ENCODE peak calls at places on chromosomes 11 and 22, in four cellular contexts. One of them, this sample, is unnamed.

GRCh38 chr11:110434952-110435779 is 5.4 kb downstream of the FDX1 start:
- DNase-seq in RWPE1: no peak
- DNase-seq in AG10803: no peak
- DNase-seq in natural killer cell: no peak
- DNase-seq in this sample: no peak

GRCh38 chr11:123103326-123103980 is 41.5 kb upstream of the HSPA8 start:
- DNase-seq in RWPE1: peak; percentile 34
- DNase-seq in AG10803: peak; percentile 77
- DNase-seq in natural killer cell: no peak
- DNase-seq in this sample: no peak

GRCh38 chr11:83721286-83721685 is 435.1 kb upstream of the CCDC90B start:
- DNase-seq in RWPE1: peak; percentile 11
- DNase-seq in AG10803: no peak
- DNase-seq in natural killer cell: no peak
- DNase-seq in this sample: no peak

GRCh38 chr11:75427181-75427580 is 5.8 kb downstream of the KLHL35 start:
- DNase-seq in RWPE1: no peak
- DNase-seq in AG10803: no peak
- DNase-seq in natural killer cell: no peak
- DNase-seq in this sample: no peak

GRCh38 chr11:114187173-114187572 is 109.0 kb upstream of the NNMT start:
- DNase-seq in RWPE1: no peak
- DNase-seq in AG10803: no peak
- DNase-seq in natural killer cell: no peak
- DNase-seq in this sample: no peak

GRCh38 chr11:1032310-1032891 is 4.1 kb downstream of the MUC6 start:
- DNase-seq in RWPE1: no peak
- DNase-seq in AG10803: no peak
- DNase-seq in natural killer cell: no peak
- DNase-seq in this sample: no peak

GRCh38 chr11:110710520-110711381 is 1.5 kb downstream of the ARHGAP20 start:
- DNase-seq in RWPE1: peak; percentile 28
- DNase-seq in AG10803: no peak
- DNase-seq in natural killer cell: no peak
- DNase-seq in this sample: peak; percentile 14

GRCh38 chr22:18024956-18025720 is 777 bp upstream of the MICAL3 start:
- DNase-seq in RWPE1: no peak
- DNase-seq in AG10803: no peak
- DNase-seq in natural killer cell: no peak
- DNase-seq in this sample: no peak

GRCh38 chr11:12692238-12693074 is 18.2 kb downstream of the TEAD1 start:
- DNase-seq in RWPE1: peak; percentile 52
- DNase-seq in AG10803: peak; percentile 90
- DNase-seq in natural killer cell: no peak
- DNase-seq in this sample: no peak

GRCh38 chr11:6251990-6252473 is 7.6 kb upstream of the CCKBR start:
- DNase-seq in RWPE1: no peak
- DNase-seq in AG10803: no peak
- DNase-seq in natural killer cell: no peak
- DNase-seq in this sample: no peak

GRCh38 chr22:32676196-32676595 is 125.3 kb upstream of the TIMP3 start:
- DNase-seq in RWPE1: no peak
- DNase-seq in AG10803: no peak
- DNase-seq in natural killer cell: no peak
- DNase-seq in this sample: no peak

GRCh38 chr11:14908214-14908880 is 16.3 kb upstream of the CYP2R1 start:
- DNase-seq in RWPE1: peak; percentile 48
- DNase-seq in AG10803: peak; percentile 66
- DNase-seq in natural killer cell: no peak
- DNase-seq in this sample: no peak

GRCh38 chr11:45145421-45146071 is 893 bp upstream of the PRDM11 start:
- DNase-seq in RWPE1: no peak
- DNase-seq in AG10803: peak; percentile 54
- DNase-seq in natural killer cell: peak; percentile 14
- DNase-seq in this sample: no peak

GRCh38 chr11:112874959-112875358 is 86.3 kb upstream of the NCAM1 start:
- DNase-seq in RWPE1: no peak
- DNase-seq in AG10803: no peak
- DNase-seq in natural killer cell: no peak
- DNase-seq in this sample: no peak

GRCh38 chr22:33240901-33241300 is 182.7 kb upstream of the SYN3 start:
- DNase-seq in RWPE1: peak; percentile 25
- DNase-seq in AG10803: peak; percentile 44
- DNase-seq in natural killer cell: no peak
- DNase-seq in this sample: no peak

GRCh38 chr22:37487559-37487958 is 1.4 kb upstream of the MFNG start:
- DNase-seq in RWPE1: no peak
- DNase-seq in AG10803: no peak
- DNase-seq in natural killer cell: no peak
- DNase-seq in this sample: no peak

GRCh38 chr22:36701166-36701713 is 2.3 kb downstream of the CACNG2 start:
- DNase-seq in RWPE1: no peak
- DNase-seq in AG10803: no peak
- DNase-seq in natural killer cell: no peak
- DNase-seq in this sample: no peak

GRCh38 chr11:15819679-15820286 is 536.6 kb downstream of the SOX6 start:
- DNase-seq in RWPE1: peak; percentile 33
- DNase-seq in AG10803: peak; percentile 54
- DNase-seq in natural killer cell: no peak
- DNase-seq in this sample: peak; percentile 37

GRCh38 chr11:46066335-46066734 is 54.9 kb downstream of the PHF21A start:
- DNase-seq in RWPE1: peak; percentile 13
- DNase-seq in AG10803: no peak
- DNase-seq in natural killer cell: no peak
- DNase-seq in this sample: no peak

GRCh38 chr11:78207532-78208256 is 19.0 kb downstream of the USP35 start:
- DNase-seq in RWPE1: no peak
- DNase-seq in AG10803: no peak
- DNase-seq in natural killer cell: no peak
- DNase-seq in this sample: no peak

GRCh38 chr22:40121463-40121862 is 56.3 kb upstream of the TNRC6B start:
- DNase-seq in RWPE1: no peak
- DNase-seq in AG10803: no peak
- DNase-seq in natural killer cell: no peak
- DNase-seq in this sample: no peak

GRCh38 chr11:48064306-48064705 is 83.9 kb downstream of the PTPRJ start:
- DNase-seq in RWPE1: no peak
- DNase-seq in AG10803: peak; percentile 89
- DNase-seq in natural killer cell: no peak
- DNase-seq in this sample: no peak

GRCh38 chr22:42632096-42632495 is 8.3 kb downstream of the ATP5MGL start:
- DNase-seq in RWPE1: no peak
- DNase-seq in AG10803: no peak
- DNase-seq in natural killer cell: no peak
- DNase-seq in this sample: no peak

GRCh38 chr22:35649636-35650250 is 1.5 kb downstream of the APOL6 start:
- DNase-seq in RWPE1: no peak
- DNase-seq in AG10803: no peak
- DNase-seq in natural killer cell: no peak
- DNase-seq in this sample: no peak

GRCh38 chr11:44775366-44776356 is 48.9 kb downstream of the TSPAN18 start:
- DNase-seq in RWPE1: peak; percentile 71
- DNase-seq in AG10803: peak; percentile 47
- DNase-seq in natural killer cell: peak; percentile 20
- DNase-seq in this sample: no peak

GRCh38 chr11:65591939-65592814 is 3.4 kb downstream of the KCNK7 start:
- DNase-seq in RWPE1: no peak
- DNase-seq in AG10803: no peak
- DNase-seq in natural killer cell: no peak
- DNase-seq in this sample: no peak

GRCh38 chr11:68373810-68374501 is 61.6 kb downstream of the LRP5 start:
- DNase-seq in RWPE1: no peak
- DNase-seq in AG10803: peak; percentile 50
- DNase-seq in natural killer cell: no peak
- DNase-seq in this sample: no peak

GRCh38 chr11:67272327-67273259 is 6.3 kb downstream of the GRK2 start:
- DNase-seq in RWPE1: no peak
- DNase-seq in AG10803: no peak
- DNase-seq in natural killer cell: no peak
- DNase-seq in this sample: no peak

GRCh38 chr11:76653674-76654309 is 16.8 kb downstream of the LRRC32 start:
- DNase-seq in RWPE1: no peak
- DNase-seq in AG10803: peak; percentile 94
- DNase-seq in natural killer cell: peak; percentile 9
- DNase-seq in this sample: no peak

GRCh38 chr11:122923302-122923701 is 40.7 kb downstream of the JHY start:
- DNase-seq in RWPE1: no peak
- DNase-seq in AG10803: peak; percentile 6
- DNase-seq in natural killer cell: no peak
- DNase-seq in this sample: no peak

GRCh38 chr11:99534812-99535211 is 514.1 kb downstream of the CNTN5 start:
- DNase-seq in RWPE1: no peak
- DNase-seq in AG10803: no peak
- DNase-seq in natural killer cell: no peak
- DNase-seq in this sample: no peak

GRCh38 chr11:100682247-100682969 is 4.7 kb upstream of the ARHGAP42 start:
- DNase-seq in RWPE1: peak; percentile 18
- DNase-seq in AG10803: peak; percentile 41
- DNase-seq in natural killer cell: no peak
- DNase-seq in this sample: no peak

GRCh38 chr11:110463153-110463552 is 33.4 kb downstream of the FDX1 start:
- DNase-seq in RWPE1: no peak
- DNase-seq in AG10803: peak; percentile 35
- DNase-seq in natural killer cell: no peak
- DNase-seq in this sample: no peak

GRCh38 chr11:92302766-92303165 is 78.1 kb downstream of the FAT3 start:
- DNase-seq in RWPE1: no peak
- DNase-seq in AG10803: peak; percentile 41
- DNase-seq in natural killer cell: no peak
- DNase-seq in this sample: no peak

DNA sequence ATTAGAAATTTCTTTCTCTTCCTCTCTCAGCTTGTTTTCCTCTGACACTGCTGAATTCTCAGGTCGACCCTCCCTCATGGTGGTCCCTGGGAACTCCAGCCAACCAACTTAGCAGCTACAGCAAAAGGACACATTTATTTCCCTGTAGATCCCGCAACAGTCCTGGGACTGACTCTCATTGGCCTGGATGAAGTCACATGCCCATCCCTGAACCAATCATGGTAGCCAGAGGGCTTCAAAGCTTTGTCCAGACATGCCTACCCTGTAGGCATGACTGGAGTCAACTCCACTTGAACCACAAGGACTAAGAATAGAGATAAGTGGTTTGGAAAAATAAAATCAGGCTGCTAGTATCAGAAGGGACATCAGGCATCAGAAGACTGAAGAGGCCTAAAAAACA is 84.6 kb upstream of the LRRC55 start:
- DNase-seq in RWPE1: no peak
- DNase-seq in AG10803: no peak
- DNase-seq in natural killer cell: no peak
- DNase-seq in this sample: no peak
- TF ChIP-seq CTCF in RWPE1: no peak
- TF ChIP-seq CTCF in AG10803: no peak
- TF ChIP-seq CTCF in natural killer cell: no peak
- TF ChIP-seq CTCF in this sample: no peak

GRCh38 chr22:30555282-30556210 is 9.0 kb upstream of the SEC14L6 start:
- DNase-seq in RWPE1: no peak
- DNase-seq in AG10803: no peak
- DNase-seq in natural killer cell: no peak
- DNase-seq in this sample: no peak
- TF ChIP-seq CTCF in RWPE1: no peak
- TF ChIP-seq CTCF in AG10803: no peak
- TF ChIP-seq CTCF in natural killer cell: no peak
- TF ChIP-seq CTCF in this sample: no peak

GRCh38 chr11:127070808-127071207 is 70.2 kb upstream of the KIRREL3 start:
- DNase-seq in RWPE1: no peak
- DNase-seq in AG10803: no peak
- DNase-seq in natural killer cell: no peak
- DNase-seq in this sample: no peak

GRCh38 chr11:127073621-127074020 is 73.1 kb upstream of the KIRREL3 start:
- DNase-seq in RWPE1: no peak
- DNase-seq in AG10803: no peak
- DNase-seq in natural killer cell: no peak
- DNase-seq in this sample: no peak

GRCh38 chr11:127071606-127072005 is 71.0 kb upstream of the KIRREL3 start:
- DNase-seq in RWPE1: no peak
- DNase-seq in AG10803: no peak
- DNase-seq in natural killer cell: no peak
- DNase-seq in this sample: no peak

GRCh38 chr11:127074151-127074761 is 73.7 kb upstream of the KIRREL3 start:
- DNase-seq in RWPE1: peak; percentile 4
- DNase-seq in AG10803: peak; percentile 92
- DNase-seq in natural killer cell: no peak
- DNase-seq in this sample: no peak
- TF ChIP-seq CTCF in RWPE1: no peak
- TF ChIP-seq CTCF in AG10803: peak; percentile 72
- TF ChIP-seq CTCF in natural killer cell: no peak
- TF ChIP-seq CTCF in this sample: peak; percentile 51

GRCh38 chr11:119691701-119692546 is 37.1 kb downstream of the NECTIN1 start:
- DNase-seq in RWPE1: peak; percentile 93
- DNase-seq in AG10803: no peak
- DNase-seq in natural killer cell: no peak
- DNase-seq in this sample: no peak

GRCh38 chr11:119693253-119693815 is 35.7 kb downstream of the NECTIN1 start:
- DNase-seq in RWPE1: no peak
- DNase-seq in AG10803: no peak
- DNase-seq in natural killer cell: no peak
- DNase-seq in this sample: no peak

GRCh38 chr11:119692547-119692834 is 36.5 kb downstream of the NECTIN1 start:
- DNase-seq in RWPE1: no peak
- DNase-seq in AG10803: no peak
- DNase-seq in natural killer cell: no peak
- DNase-seq in this sample: no peak

GRCh38 chr11:119689318-119689717 is 39.7 kb downstream of the NECTIN1 start:
- DNase-seq in RWPE1: no peak
- DNase-seq in AG10803: no peak
- DNase-seq in natural killer cell: no peak
- DNase-seq in this sample: no peak

DNA sequence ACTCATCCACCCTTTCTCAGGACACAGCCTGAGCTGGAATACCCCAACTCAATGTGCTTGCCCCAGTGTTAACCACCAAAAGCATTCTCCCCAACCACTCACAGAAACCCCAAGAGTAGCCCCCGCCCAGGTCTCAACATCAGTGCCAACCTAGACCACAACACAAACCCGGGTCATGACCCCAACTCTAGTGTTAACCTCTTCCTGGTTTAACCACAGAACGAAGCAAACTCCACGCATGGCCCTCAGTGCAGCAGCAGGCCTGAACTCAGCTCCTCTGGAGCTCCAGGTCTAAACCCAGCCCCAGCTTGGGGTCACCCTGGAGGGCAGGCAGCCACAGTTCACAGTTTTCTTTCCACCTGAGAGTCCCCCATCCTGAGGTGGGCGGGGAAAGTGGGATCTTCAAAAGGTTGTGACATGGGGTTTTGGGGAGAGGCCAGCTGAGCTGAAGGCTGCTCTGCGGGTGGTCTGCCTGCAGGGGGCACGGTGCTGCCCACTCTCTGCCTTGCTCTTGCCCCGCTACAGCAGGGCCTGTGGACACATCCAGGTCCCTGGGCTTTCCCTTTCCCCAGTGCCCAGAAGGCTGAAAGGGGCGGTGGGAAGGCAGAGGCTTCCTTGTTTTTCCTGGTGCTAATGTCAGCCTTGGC is 37.9 kb downstream of the NECTIN1 start:
- DNase-seq in RWPE1: no peak
- DNase-seq in AG10803: no peak
- DNase-seq in natural killer cell: peak; percentile 64
- DNase-seq in this sample: no peak
- TF ChIP-seq CTCF in RWPE1: no peak
- TF ChIP-seq CTCF in AG10803: no peak
- TF ChIP-seq CTCF in natural killer cell: no peak
- TF ChIP-seq CTCF in this sample: peak; percentile 43